ENCODE peak calls at places on chromosome 21, in four cellular contexts. A is mesendoderm, Y is neuronal stem cell, G is IMR-90. U is an unnamed sample.

GRCh38 chr21:34073032-34073748 is at the start of the genes MRPS6 and SLC5A3:
- DNase-seq in A (peak), Y (peak), G (peak), U (peak)

GRCh38 chr21:14076143-14076806 is 134.5 kb downstream of the LIPI start:
- DNase-seq in A (no peak), Y (no peak), G (no peak), U (no peak)

GRCh38 chr21:24456358-24456757 is 1150.9 kb downstream of the MRPL39 start:
- DNase-seq in A (no peak), Y (no peak), G (no peak), U (no peak)

GRCh38 chr21:42561742-42562141 is 48.1 kb downstream of the SLC37A1 start:
- DNase-seq in A (no peak), Y (no peak), G (no peak), U (no peak)

GRCh38 chr21:36769051-36769867 is 70.3 kb downstream of the SIM2 start:
- DNase-seq in A (no peak), Y (no peak), G (peak), U (no peak)

GRCh38 chr21:19523731-19524130 is 1120.1 kb upstream of the TMPRSS15 start:
- DNase-seq in A (no peak), Y (no peak), G (no peak), U (peak)

GRCh38 chr21:37700641-37701202 is 215.5 kb downstream of the KCNJ6 start:
- DNase-seq in A (peak), Y (peak), G (peak), U (peak)

GRCh38 chr21:33554982-33555344 is 12.1 kb downstream of the SON start:
- DNase-seq in A (no peak), Y (no peak), G (no peak), U (no peak)

GRCh38 chr21:42677339-42678117 is 24.1 kb downstream of the PDE9A start:
- DNase-seq in A (no peak), Y (no peak), G (peak), U (peak)

GRCh38 chr21:35437941-35438340 is 388.8 kb upstream of the RUNX1 start:
- DNase-seq in A (no peak), Y (no peak), G (no peak), U (no peak)

GRCh38 chr21:35438643-35439404 is 389.7 kb upstream of the RUNX1 start:
- DNase-seq in A (peak), Y (no peak), G (peak), U (no peak)

GRCh38 chr21:35444391-35444790 is 395.3 kb upstream of the RUNX1 start:
- DNase-seq in A (no peak), Y (no peak), G (no peak), U (no peak)

GRCh38 chr21:35436899-35437298 is 387.8 kb upstream of the RUNX1 start:
- DNase-seq in A (peak), Y (no peak), G (no peak), U (no peak)

GRCh38 chr21:35441868-35442582 is 392.9 kb upstream of the RUNX1 start:
- DNase-seq in A (peak), Y (no peak), G (no peak), U (no peak)
- H3K23ac ChIP-seq in A (no peak), Y (peak), G (no peak), U (no peak)

GRCh38 chr21:44670642-44671432 is 4.1 kb upstream of the KRTAP12-2 start:
- DNase-seq in A (no peak), Y (no peak), G (no peak), U (no peak)
- H3K4me3 ChIP-seq in A (no peak), Y (no peak), G (no peak), U (peak)

DNA sequence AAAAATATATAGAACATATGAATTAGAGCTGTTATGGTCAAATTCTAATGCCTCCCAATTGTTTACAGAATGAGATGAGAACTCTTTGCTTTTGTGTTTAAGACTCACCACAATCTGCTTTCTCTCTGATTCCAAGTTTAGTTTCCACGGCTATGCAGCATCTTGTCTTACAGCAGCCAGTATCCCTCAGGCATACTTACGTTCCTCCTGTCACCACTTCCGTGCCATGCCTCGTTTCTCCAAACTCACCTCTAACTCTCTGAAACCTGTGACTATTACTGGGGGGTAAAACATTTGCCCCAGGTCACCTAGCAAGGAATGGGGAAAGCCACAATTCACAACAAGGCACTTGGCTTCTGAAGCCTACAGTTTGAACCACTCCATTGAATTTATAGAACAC is 192.8 kb upstream of the NRIP1 start:
- DNase-seq in A (no peak), Y (no peak), G (no peak), U (no peak)
- H3K23ac ChIP-seq in A (no peak), Y (no peak), G (no peak), U (no peak)

GRCh38 chr21:20997633-20998455 is at the start of gene NCAM2:
- DNase-seq in A (peak), Y (peak), G (peak), U (peak)

GRCh38 chr21:20998456-20998789 is 214 bp downstream of the NCAM2 start:
- DNase-seq in A (no peak), Y (no peak), G (no peak), U (no peak)

GRCh38 chr21:20994790-20995189 is 3.4 kb upstream of the NCAM2 start:
- DNase-seq in A (no peak), Y (no peak), G (no peak), U (no peak)

GRCh38 chr21:20997308-20997632 is 939 bp upstream of the NCAM2 start:
- DNase-seq in A (peak), Y (peak), G (no peak), U (no peak)

DNA sequence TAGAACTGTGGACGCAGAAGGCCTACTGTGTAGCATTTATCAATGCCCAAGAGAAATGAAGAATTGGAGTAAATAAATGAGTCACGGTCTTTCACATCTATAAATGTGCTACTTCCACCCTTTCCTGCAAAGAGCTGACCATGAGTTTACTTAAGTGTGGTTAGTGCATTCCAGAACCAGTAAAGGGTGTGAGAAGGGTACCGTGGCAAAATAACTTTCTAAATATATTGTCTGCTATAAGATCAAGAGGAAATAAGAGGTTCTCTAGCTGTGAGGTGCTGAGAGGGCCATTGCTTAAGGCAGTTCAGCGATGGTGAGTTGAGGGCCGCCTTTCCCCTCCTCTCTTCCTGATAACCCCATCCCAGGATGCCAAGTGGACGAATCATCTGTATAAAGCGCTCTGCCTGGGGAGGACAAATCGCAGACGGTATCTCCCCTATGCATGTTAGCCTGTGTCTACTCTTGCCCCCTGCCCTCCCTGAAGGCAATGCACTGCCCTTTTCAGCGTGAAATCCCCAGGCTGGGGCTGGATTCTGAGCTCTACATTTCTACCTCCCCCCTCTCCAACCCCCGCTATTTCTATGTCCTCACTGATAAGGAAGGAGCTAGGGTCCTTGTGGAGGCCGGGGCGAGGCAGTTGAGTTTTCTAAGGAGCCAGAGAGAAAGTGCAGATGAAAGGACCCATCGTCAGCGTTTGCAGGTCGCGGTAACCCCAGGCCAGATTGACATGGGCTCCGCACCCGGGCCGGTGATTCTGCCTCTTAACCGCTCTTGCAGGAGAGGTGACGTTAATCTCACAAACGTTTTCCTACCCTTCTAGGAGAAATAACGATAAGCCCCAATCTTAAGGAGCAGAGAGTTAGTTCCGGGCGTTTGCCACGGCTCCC is 1.5 kb upstream of the NCAM2 start:
- DNase-seq in A (peak), Y (peak), G (peak), U (peak)
- H3K4me3 ChIP-seq in A (no peak), Y (no peak), G (no peak), U (no peak)